ENCODE peak calls at places on chromosomes 5 and 9, in eight cellular contexts. One of them, this sample, is unnamed.

GRCh38 chr5:51986733-51987132 is 603.5 kb downstream of the ISL1 start:
- DNase-seq in stimulated activated CD8-positive, alpha-beta memory T cell treated with anti-CD3 and anti-CD28 coated beads, Interleukin-4, amount 100 ng/mL, for 24 hours: no peak
- DNase-seq in posterior vena cava: no peak
- DNase-seq in SW 1271: no peak
- DNase-seq in tibial artery: no peak
- DNase-seq in lung: no peak
- DNase-seq in K562: no peak
- DNase-seq in HS-5: no peak
- DNase-seq in this sample: no peak

GRCh38 chr9:81597749-81598497 is 91.4 kb downstream of the TLE1 start:
- DNase-seq in HS-5: no peak
- DNase-seq in K562: no peak
- DNase-seq in stimulated activated CD8-positive, alpha-beta memory T cell treated with anti-CD3 and anti-CD28 coated beads, Interleukin-4, amount 100 ng/mL, for 24 hours: no peak
- DNase-seq in SW 1271: no peak
- DNase-seq in posterior vena cava: no peak
- DNase-seq in tibial artery: no peak
- DNase-seq in lung: no peak
- DNase-seq in this sample: no peak

GRCh38 chr9:129140397-129141065 is 29.3 kb downstream of the PTPA start:
- DNase-seq in lung: no peak
- DNase-seq in stimulated activated CD8-positive, alpha-beta memory T cell treated with anti-CD3 and anti-CD28 coated beads, Interleukin-4, amount 100 ng/mL, for 24 hours: no peak
- DNase-seq in HS-5: no peak
- DNase-seq in tibial artery: no peak
- DNase-seq in posterior vena cava: no peak
- DNase-seq in SW 1271: no peak
- DNase-seq in K562: peak; percentile 73
- DNase-seq in this sample: no peak

GRCh38 chr9:134804871-134805270 is 75.7 kb upstream of the FCN2 start:
- DNase-seq in HS-5: no peak
- DNase-seq in K562: no peak
- DNase-seq in SW 1271: no peak
- DNase-seq in posterior vena cava: no peak
- DNase-seq in tibial artery: no peak
- DNase-seq in lung: no peak
- DNase-seq in stimulated activated CD8-positive, alpha-beta memory T cell treated with anti-CD3 and anti-CD28 coated beads, Interleukin-4, amount 100 ng/mL, for 24 hours: no peak
- DNase-seq in this sample: no peak

GRCh38 chr5:31273161-31273560 is 79.7 kb downstream of the CDH6 start:
- DNase-seq in stimulated activated CD8-positive, alpha-beta memory T cell treated with anti-CD3 and anti-CD28 coated beads, Interleukin-4, amount 100 ng/mL, for 24 hours: no peak
- DNase-seq in K562: no peak
- DNase-seq in posterior vena cava: no peak
- DNase-seq in lung: no peak
- DNase-seq in SW 1271: no peak
- DNase-seq in tibial artery: no peak
- DNase-seq in HS-5: no peak
- DNase-seq in this sample: no peak

GRCh38 chr9:101468116-101468515 is 32.5 kb upstream of the ALDOB start:
- DNase-seq in K562: no peak
- DNase-seq in SW 1271: no peak
- DNase-seq in HS-5: no peak
- DNase-seq in stimulated activated CD8-positive, alpha-beta memory T cell treated with anti-CD3 and anti-CD28 coated beads, Interleukin-4, amount 100 ng/mL, for 24 hours: no peak
- DNase-seq in lung: no peak
- DNase-seq in tibial artery: no peak
- DNase-seq in posterior vena cava: no peak
- DNase-seq in this sample: no peak

GRCh38 chr5:54944364-54944763 is 41.0 kb downstream of the ESM1 start:
- DNase-seq in SW 1271: no peak
- DNase-seq in tibial artery: peak; percentile 22
- DNase-seq in stimulated activated CD8-positive, alpha-beta memory T cell treated with anti-CD3 and anti-CD28 coated beads, Interleukin-4, amount 100 ng/mL, for 24 hours: peak; percentile 2
- DNase-seq in lung: no peak
- DNase-seq in K562: peak; percentile 29
- DNase-seq in HS-5: peak; percentile 4
- DNase-seq in posterior vena cava: no peak
- DNase-seq in this sample: peak; percentile 25

GRCh38 chr5:170597876-170598275 is 94.1 kb downstream of the KCNIP1 start:
- DNase-seq in HS-5: no peak
- DNase-seq in SW 1271: no peak
- DNase-seq in posterior vena cava: no peak
- DNase-seq in tibial artery: no peak
- DNase-seq in stimulated activated CD8-positive, alpha-beta memory T cell treated with anti-CD3 and anti-CD28 coated beads, Interleukin-4, amount 100 ng/mL, for 24 hours: no peak
- DNase-seq in K562: no peak
- DNase-seq in lung: no peak
- DNase-seq in this sample: peak; percentile 34

GRCh38 chr9:24487250-24487861 is 58.3 kb downstream of the IZUMO3 start:
- DNase-seq in HS-5: no peak
- DNase-seq in SW 1271: no peak
- DNase-seq in K562: no peak
- DNase-seq in lung: no peak
- DNase-seq in tibial artery: no peak
- DNase-seq in stimulated activated CD8-positive, alpha-beta memory T cell treated with anti-CD3 and anti-CD28 coated beads, Interleukin-4, amount 100 ng/mL, for 24 hours: no peak
- DNase-seq in posterior vena cava: no peak
- DNase-seq in this sample: no peak

GRCh38 chr5:134004626-134005414 is at the start of gene VDAC1:
- DNase-seq in HS-5: peak; percentile 73
- DNase-seq in stimulated activated CD8-positive, alpha-beta memory T cell treated with anti-CD3 and anti-CD28 coated beads, Interleukin-4, amount 100 ng/mL, for 24 hours: peak; percentile 68
- DNase-seq in posterior vena cava: peak; percentile 96
- DNase-seq in SW 1271: peak; percentile 60
- DNase-seq in K562: peak; percentile 96
- DNase-seq in lung: peak; percentile 77
- DNase-seq in tibial artery: peak; percentile 77
- DNase-seq in this sample: peak; percentile 98

GRCh38 chr9:110755179-110755578 is 86.6 kb downstream of the MUSK start:
- DNase-seq in HS-5: no peak
- DNase-seq in SW 1271: no peak
- DNase-seq in stimulated activated CD8-positive, alpha-beta memory T cell treated with anti-CD3 and anti-CD28 coated beads, Interleukin-4, amount 100 ng/mL, for 24 hours: no peak
- DNase-seq in K562: no peak
- DNase-seq in tibial artery: no peak
- DNase-seq in posterior vena cava: no peak
- DNase-seq in lung: no peak
- DNase-seq in this sample: no peak

GRCh38 chr9:100206899-100207298 is 107.9 kb downstream of the INVS start:
- DNase-seq in SW 1271: no peak
- DNase-seq in HS-5: no peak
- DNase-seq in stimulated activated CD8-positive, alpha-beta memory T cell treated with anti-CD3 and anti-CD28 coated beads, Interleukin-4, amount 100 ng/mL, for 24 hours: no peak
- DNase-seq in K562: no peak
- DNase-seq in tibial artery: no peak
- DNase-seq in posterior vena cava: no peak
- DNase-seq in lung: no peak
- DNase-seq in this sample: no peak

GRCh38 chr5:80399553-80400239 is 8.2 kb upstream of the ZFYVE16 start:
- DNase-seq in lung: no peak
- DNase-seq in SW 1271: no peak
- DNase-seq in HS-5: peak; percentile 44
- DNase-seq in stimulated activated CD8-positive, alpha-beta memory T cell treated with anti-CD3 and anti-CD28 coated beads, Interleukin-4, amount 100 ng/mL, for 24 hours: no peak
- DNase-seq in K562: peak; percentile 11
- DNase-seq in posterior vena cava: no peak
- DNase-seq in tibial artery: no peak
- DNase-seq in this sample: no peak

GRCh38 chr5:3778945-3779344 is 183.3 kb downstream of the IRX1 start:
- DNase-seq in tibial artery: no peak
- DNase-seq in HS-5: no peak
- DNase-seq in posterior vena cava: no peak
- DNase-seq in K562: no peak
- DNase-seq in stimulated activated CD8-positive, alpha-beta memory T cell treated with anti-CD3 and anti-CD28 coated beads, Interleukin-4, amount 100 ng/mL, for 24 hours: no peak
- DNase-seq in SW 1271: no peak
- DNase-seq in lung: no peak
- DNase-seq in this sample: no peak

GRCh38 chr5:170154744-170155143 is 49.0 kb downstream of the FOXI1 start:
- DNase-seq in tibial artery: no peak
- DNase-seq in K562: peak; percentile 16
- DNase-seq in stimulated activated CD8-positive, alpha-beta memory T cell treated with anti-CD3 and anti-CD28 coated beads, Interleukin-4, amount 100 ng/mL, for 24 hours: no peak
- DNase-seq in posterior vena cava: no peak
- DNase-seq in lung: no peak
- DNase-seq in HS-5: no peak
- DNase-seq in SW 1271: no peak
- DNase-seq in this sample: no peak